ENCODE peak calls at places on chromosomes 16 and 17, in nine cellular contexts. Q is stimulated activated CD8-positive, alpha-beta memory T cell treated with anti-CD3 and anti-CD28 coated beads, Interleukin-4, amount 100 ng/mL, for 1 hour; J is D721Med; N is cardiac fibroblast; U is stimulated activated naive B cell treated with anti-CD40 and anti-IgM and Interleukin-4, amounts not matched to agents 10 μg/mL and 1 μg/mL and 100 μg/mL, for 72 hours; O is lower leg skin; F is H54; K is Peyer's patch; I is mammary epithelial cell. L is an unnamed sample.

GRCh38 chr16:1338119-1338730 is 4.8 kb downstream of the BAIAP3 start:
- DNase-seq in F (no peak), K (peak), N (no peak), U (no peak), J (peak), Q (no peak), I (no peak), O (no peak), L (no peak)

GRCh38 chr17:31741371-31741770 is 117.7 kb downstream of the COPRS start:
- DNase-seq in Q (no peak), U (no peak), N (no peak), J (no peak), K (no peak), F (no peak), O (no peak), I (no peak), L (no peak)

GRCh38 chr16:3595521-3596021 is 15.8 kb downstream of the SLX4 start:
- DNase-seq in Q (no peak), N (no peak), U (no peak), K (no peak), O (no peak), J (no peak), I (no peak), F (no peak), L (no peak)

GRCh38 chr16:27429981-27430441 is 28.0 kb downstream of the IL21R start:
- DNase-seq in I (no peak), O (peak), N (no peak), K (peak), U (no peak), Q (no peak), J (no peak), F (no peak), L (peak)

GRCh38 chr17:83024205-83024971 is 55.0 kb upstream of the METRNL start:
- DNase-seq in O (no peak), Q (no peak), U (no peak), K (no peak), J (no peak), I (no peak), N (no peak), F (no peak), L (no peak)

GRCh38 chr17:59830846-59831486 is 61.8 kb downstream of the TUBD1 start:
- DNase-seq in I (no peak), J (no peak), U (no peak), K (peak), Q (no peak), N (no peak), O (peak), F (no peak), L (no peak)

GRCh38 chr16:75931043-75931442 is 204.8 kb upstream of the CPHXL start:
- DNase-seq in J (no peak), I (peak), Q (no peak), U (no peak), O (no peak), N (peak), K (no peak), F (no peak), L (no peak)

GRCh38 chr17:82933006-82933310 is 93.1 kb upstream of the ZNF750 start:
- DNase-seq in F (no peak), N (no peak), O (peak), J (no peak), Q (no peak), I (no peak), U (no peak), K (peak), L (no peak)

GRCh38 chr16:1181715-1182671 is 29.1 kb downstream of the CACNA1H start:
- DNase-seq in F (peak), I (peak), J (no peak), U (no peak), Q (no peak), N (peak), K (peak), O (no peak), L (peak)

GRCh38 chr17:29039764-29040598 is 3.0 kb upstream of the PIPOX start:
- DNase-seq in N (peak), F (peak), Q (no peak), I (peak), O (no peak), K (no peak), U (no peak), J (no peak), L (no peak)

GRCh38 chr16:56192971-56193936 is 2.0 kb downstream of the GNAO1 start:
- DNase-seq in Q (no peak), F (no peak), J (no peak), N (no peak), K (no peak), U (no peak), I (no peak), O (no peak), L (no peak)

GRCh38 chr16:57474671-57475661 is 11.3 kb downstream of the DOK4 start:
- DNase-seq in U (no peak), J (no peak), I (no peak), Q (no peak), F (no peak), K (peak), N (no peak), O (peak), L (no peak)

GRCh38 chr17:10628756-10629155 is 28.4 kb downstream of the MYH3 start:
- DNase-seq in U (no peak), Q (no peak), N (no peak), F (no peak), O (no peak), K (no peak), I (no peak), J (no peak), L (no peak)

GRCh38 chr17:45384047-45384799 is 48.4 kb downstream of the ARHGAP27 start:
- DNase-seq in N (peak), J (no peak), F (no peak), K (no peak), I (no peak), Q (no peak), U (no peak), O (no peak), L (no peak)

GRCh38 chr17:47993964-47994363 is 23.1 kb downstream of the CDK5RAP3 start:
- DNase-seq in I (no peak), K (no peak), J (no peak), F (no peak), O (no peak), Q (no peak), N (no peak), U (no peak), L (no peak)

GRCh38 chr16:53949716-53950410 is 245.9 kb downstream of the FTO start:
- DNase-seq in J (no peak), N (no peak), F (no peak), I (no peak), O (no peak), U (no peak), Q (no peak), K (no peak), L (no peak)

GRCh38 chr16:85173981-85174751 is 61.9 kb upstream of the CIBAR2 start:
- DNase-seq in U (no peak), F (peak), Q (no peak), N (peak), I (peak), K (no peak), O (no peak), J (no peak), L (no peak)

GRCh38 chr17:72409405-72410002 is 288.7 kb downstream of the SOX9 start:
- DNase-seq in Q (no peak), U (no peak), O (no peak), F (no peak), J (no peak), K (no peak), I (no peak), N (no peak), L (no peak)

GRCh38 chr17:72510454-72511016 is 389.7 kb downstream of the SOX9 start:
- DNase-seq in O (no peak), K (no peak), N (peak), Q (no peak), I (no peak), U (peak), F (no peak), J (no peak), L (no peak)

GRCh38 chr16:27346818-27347217 is 33.0 kb downstream of the IL4R start:
- DNase-seq in Q (no peak), I (no peak), O (no peak), U (peak), N (no peak), F (no peak), J (no peak), K (no peak), L (no peak)

GRCh38 chr17:6257339-6257738 is 177.6 kb downstream of the AIPL1 start:
- DNase-seq in I (no peak), K (no peak), O (no peak), F (no peak), N (peak), U (no peak), J (no peak), Q (no peak), L (no peak)

GRCh38 chr16:13684819-13685218 is 235.1 kb upstream of the ERCC4 start:
- DNase-seq in J (no peak), F (no peak), O (no peak), Q (no peak), I (no peak), K (no peak), N (no peak), U (no peak), L (no peak)

GRCh38 chr16:57308041-57308440 is 23.6 kb upstream of the PLLP start:
- DNase-seq in U (no peak), Q (no peak), N (no peak), O (peak), I (peak), K (no peak), J (no peak), F (no peak), L (no peak)

GRCh38 chr17:17359271-17359670 is 56.1 kb downstream of the NT5M start:
- DNase-seq in F (no peak), O (peak), N (no peak), U (no peak), K (peak), I (no peak), Q (no peak), J (no peak), L (no peak)

GRCh38 chr16:30927789-30928378 is 4.5 kb downstream of the FBXL19 start:
- DNase-seq in Q (no peak), I (peak), F (peak), N (peak), K (peak), J (peak), U (no peak), O (peak), L (no peak)

GRCh38 chr16:67528870-67529638 is 425 bp downstream of the RIPOR1 start:
- DNase-seq in I (peak), F (no peak), K (peak), O (peak), U (no peak), N (peak), Q (no peak), J (peak), L (peak)

GRCh38 chr17:75645501-75645888 is 12.3 kb downstream of the SMIM5 start:
- DNase-seq in U (no peak), J (no peak), I (peak), F (peak), K (peak), O (no peak), N (no peak), Q (no peak), L (no peak)

GRCh38 chr16:1493746-1494094 is 560 bp downstream of the TELO2 start:
- DNase-seq in F (peak), K (no peak), N (no peak), Q (no peak), J (no peak), U (no peak), O (no peak), I (peak), L (peak)

GRCh38 chr16:81070979-81071378 is 6.1 kb downstream of the C16orf46 start:
- DNase-seq in J (no peak), Q (no peak), U (no peak), F (no peak), O (no peak), N (no peak), I (no peak), K (no peak), L (no peak)

GRCh38 chr17:2911035-2911754 is 115.0 kb downstream of the RAP1GAP2 start:
- DNase-seq in Q (no peak), J (no peak), I (no peak), N (no peak), F (no peak), O (no peak), U (no peak), K (no peak), L (no peak)

GRCh38 chr17:49997773-49998703 is 3.0 kb upstream of the DLX3 start:
- DNase-seq in J (no peak), O (peak), U (peak), F (peak), N (peak), K (peak), I (peak), Q (peak), L (peak)

GRCh38 chr17:681738-682137 is 32.9 kb downstream of the VPS53 start:
- DNase-seq in N (peak), J (no peak), Q (no peak), I (no peak), F (no peak), U (no peak), K (no peak), O (no peak), L (no peak)

GRCh38 chr16:53775821-53776431 is 72.0 kb downstream of the FTO start:
- DNase-seq in O (no peak), J (no peak), F (peak), U (no peak), I (peak), K (peak), Q (no peak), N (peak), L (no peak)

GRCh38 chr17:11140028-11140427 is 101.0 kb upstream of the SHISA6 start:
- DNase-seq in I (no peak), F (no peak), Q (no peak), N (no peak), O (no peak), U (no peak), J (no peak), K (no peak), L (no peak)

GRCh38 chr17:63834431-63835166 is 7.1 kb upstream of the FTSJ3 start:
- DNase-seq in F (peak), J (no peak), O (no peak), U (peak), Q (no peak), I (peak), N (peak), K (peak), L (no peak)

GRCh38 chr17:13736915-13737314 is 135.2 kb upstream of the HS3ST3A1 start:
- DNase-seq in F (no peak), K (no peak), N (peak), Q (no peak), O (no peak), I (peak), U (no peak), J (no peak), L (no peak)

GRCh38 chr17:5557485-5557884 is 26.8 kb downstream of the NLRP1 start:
- DNase-seq in J (no peak), Q (no peak), F (peak), O (no peak), N (peak), K (no peak), I (peak), U (no peak), L (peak)

GRCh38 chr16:14131774-14132695 is 60.9 kb downstream of the MRTFB start:
- DNase-seq in N (peak), J (no peak), U (no peak), I (no peak), O (no peak), F (no peak), Q (no peak), K (no peak), L (no peak)

GRCh38 chr16:50298075-50298460 is 31.7 kb downstream of the ADCY7 start:
- DNase-seq in N (no peak), F (no peak), I (no peak), Q (no peak), K (peak), O (peak), J (no peak), U (no peak), L (no peak)

GRCh38 chr17:66357037-66357436 is 54.6 kb downstream of the PRKCA start:
- DNase-seq in J (no peak), F (peak), O (no peak), U (no peak), N (no peak), Q (no peak), I (no peak), K (no peak), L (no peak)